ENCODE peak calls at places on chromosomes 3 and 15, in seven cellular contexts. J, S, F, Y, R, V and A are unnamed samples.

GRCh38 chr15:95162967-95163531 is 931.7 kb downstream of the MCTP2 start:
- DNase-seq in R (no peak), S (peak; percentile 41), F (peak; percentile 80), V (no peak), Y (no peak), J (peak; percentile 62), A (peak; percentile 51)

GRCh38 chr3:50572801-50573371 is 3.6 kb downstream of the HEMK1 start:
- DNase-seq in Y (no peak), V (no peak), F (no peak), S (no peak), J (no peak), R (no peak), A (no peak)

GRCh38 chr3:144375122-144375521 is 403.5 kb downstream of the DIPK2A start:
- DNase-seq in Y (no peak), F (no peak), V (no peak), S (no peak), J (no peak), R (no peak), A (no peak)

GRCh38 chr3:50254577-50255250 is 14.2 kb upstream of the SEMA3B start:
- DNase-seq in Y (no peak), V (no peak), F (peak; percentile 26), J (peak; percentile 78), R (peak; percentile 86), S (no peak), A (no peak)

GRCh38 chr15:63191895-63192603 is 2.6 kb downstream of the RAB8B start:
- DNase-seq in R (no peak), S (no peak), J (no peak), V (no peak), Y (no peak), F (peak; percentile 23), A (no peak)

GRCh38 chr3:193452338-193452737 is 73.8 kb upstream of the ATP13A5 start:
- DNase-seq in F (no peak), Y (no peak), V (no peak), S (no peak), R (no peak), J (peak; percentile 22), A (no peak)

GRCh38 chr3:181716916-181717315 is 5.2 kb downstream of the SOX2 start:
- DNase-seq in R (no peak), S (no peak), J (no peak), Y (no peak), F (no peak), V (no peak), A (no peak)

GRCh38 chr3:112984485-112984884 is 6.3 kb upstream of the GTPBP8 start:
- DNase-seq in Y (no peak), S (no peak), J (peak; percentile 20), R (no peak), V (no peak), F (no peak), A (no peak)

GRCh38 chr3:41462103-41462691 is 262.9 kb downstream of the CTNNB1 start:
- DNase-seq in Y (no peak), R (no peak), J (no peak), S (no peak), V (no peak), F (no peak), A (no peak)